ENCODE peak calls at places on chromosomes 1 and 21, in eight cellular contexts. B is ELR; D is CD8-positive, alpha-beta memory T cell; U is myocyte; J is fibroblast of the conjunctiva; M is keratinocyte; O is NB4; R is cardiac fibroblast. Z is an unnamed sample.

GRCh38 chr1:202860744-202861419 is 28.1 kb downstream of the RABIF start:
- DNase-seq in O (peak; percentile 83), M (no peak), R (peak; percentile 24), J (no peak), B (peak; percentile 67), D (no peak), U (peak; percentile 15), Z (no peak)

GRCh38 chr21:45040114-45040715 is 34.2 kb upstream of the ADARB1 start:
- DNase-seq in O (no peak), R (no peak), B (no peak), U (no peak), M (no peak), D (no peak), J (no peak), Z (no peak)

GRCh38 chr1:159943908-159944622 is 1.3 kb downstream of the IGSF9 start:
- DNase-seq in B (no peak), R (no peak), D (no peak), U (no peak), J (no peak), M (no peak), O (no peak), Z (no peak)

GRCh38 chr1:161305872-161306519 is 3.8 kb downstream of the MPZ start:
- DNase-seq in U (no peak), R (peak; percentile 55), D (peak; percentile 92), B (peak; percentile 12), J (no peak), M (peak; percentile 75), O (peak; percentile 96), Z (peak; percentile 93)

GRCh38 chr1:3007298-3008147 is 13.7 kb upstream of the ACTRT2 start:
- DNase-seq in O (no peak), U (no peak), M (no peak), D (no peak), B (no peak), J (no peak), R (no peak), Z (no peak)

GRCh38 chr1:92881391-92881790 is 49.6 kb downstream of the RPL5 start:
- DNase-seq in B (no peak), D (no peak), M (no peak), R (no peak), O (no peak), J (no peak), U (no peak), Z (no peak)

GRCh38 chr1:110011527-110012041 is 22.8 kb upstream of the STRIP1 start:
- DNase-seq in J (peak; percentile 73), D (no peak), O (peak; percentile 62), M (no peak), R (peak; percentile 72), U (peak; percentile 52), B (peak; percentile 71), Z (peak; percentile 75)

GRCh38 chr1:109556563-109556962 is 8.1 kb downstream of the GNAI3 start:
- DNase-seq in J (no peak), O (no peak), R (peak; percentile 32), U (no peak), D (no peak), M (no peak), B (peak; percentile 33), Z (no peak)

GRCh38 chr21:40947713-40948112 is 100.8 kb upstream of the DSCAM start:
- DNase-seq in B (no peak), U (no peak), M (no peak), J (no peak), D (no peak), R (no peak), O (no peak), Z (no peak)

GRCh38 chr1:206809504-206810084 is 37.3 kb upstream of the IL10 start:
- DNase-seq in R (peak; percentile 68), J (no peak), U (peak; percentile 53), O (peak; percentile 63), M (no peak), B (peak; percentile 59), D (no peak), Z (peak; percentile 63)

GRCh38 chr21:45868488-45868887 is 113.1 kb upstream of the COL6A1 start:
- DNase-seq in R (no peak), M (no peak), D (no peak), J (no peak), B (no peak), U (no peak), O (no peak), Z (no peak)